ENCODE peak calls at places on chromosomes 11 and 22, in five cellular contexts. B, U, E, C and O are unnamed samples. For H3K4me1, the result is how much of the 10 kb centered on the place peaks cover.

GRCh38 chr11:47051217-47051616 is 114.7 kb downstream of the CSTPP1 start:
- DNase-seq in B (no peak), U (no peak), E (no peak), C (no peak), O (no peak)

GRCh38 chr11:73856001-73856663 is 20.5 kb downstream of the COA4 start:
- DNase-seq in B (no peak), U (no peak), E (no peak), C (no peak), O (no peak)

GRCh38 chr11:63375434-63375833 is 5.8 kb downstream of the SLC22A9 start:
- DNase-seq in B (no peak), U (no peak), E (no peak), C (no peak), O (no peak)

GRCh38 chr11:70464509-70465361 is 66.4 kb downstream of the CTTN start:
- DNase-seq in B (no peak), U (no peak), E (no peak), C (no peak), O (no peak)

GRCh38 chr22:29816980-29817379 is 21.1 kb downstream of the ASCC2 start:
- DNase-seq in B (no peak), U (no peak), E (no peak), C (no peak), O (no peak)

GRCh38 chr11:95520765-95521542 is 268.6 kb downstream of the FAM76B start:
- DNase-seq in B (no peak), U (no peak), E (no peak), C (no peak), O (no peak)

GRCh38 chr11:34331329-34331728 is 26.5 kb downstream of the ABTB2 start:
- DNase-seq in B (no peak), U (no peak), E (peak), C (no peak), O (no peak)

GRCh38 chr11:27012254-27012921 is 18.5 kb downstream of the FIBIN start:
- DNase-seq in B (no peak), U (no peak), E (peak), C (no peak), O (no peak)

GRCh38 chr22:40635940-40636379 is 559 bp downstream of the MRTFA start:
- DNase-seq in B (peak), U (peak), E (peak), C (no peak), O (no peak)

GRCh38 chr11:117505285-117505970 is 177.8 kb downstream of the CEP164 start:
- DNase-seq in B (no peak), U (no peak), E (no peak), C (no peak), O (no peak)

GRCh38 chr11:100557830-100558611 is 129.1 kb upstream of the ARHGAP42 start:
- DNase-seq in B (no peak), U (no peak), E (no peak), C (no peak), O (peak)

GRCh38 chr22:40747361-40747760 is 68.1 kb downstream of the MCHR1 start:
- DNase-seq in B (no peak), U (no peak), E (no peak), C (no peak), O (no peak)

GRCh38 chr11:35142481-35143207 is 3.7 kb downstream of the CD44 start:
- DNase-seq in B (no peak), U (no peak), E (peak), C (no peak), O (peak)

GRCh38 chr11:77175869-77176539 is 48.0 kb downstream of the MYO7A start:
- DNase-seq in B (no peak), U (peak), E (no peak), C (no peak), O (no peak)

GRCh38 chr11:70048279-70049024 is 29.7 kb upstream of the ANO1 start:
- DNase-seq in B (no peak), U (no peak), E (peak), C (no peak), O (no peak)

GRCh38 chr22:20431520-20432237 is 5.9 kb downstream of the SCARF2 start:
- DNase-seq in B (no peak), U (peak), E (no peak), C (no peak), O (no peak)

GRCh38 chr11:77560605-77561004 is 29.1 kb upstream of the AQP11 start:
- DNase-seq in B (no peak), U (no peak), E (no peak), C (no peak), O (no peak)

GRCh38 chr11:61961570-61962212 is 5.7 kb downstream of the FTH1 start:
- DNase-seq in B (peak), U (peak), E (peak), C (no peak), O (peak)

GRCh38 chr22:48893288-48894063 is 934.2 kb downstream of the BRD1 start:
- DNase-seq in B (no peak), U (no peak), E (peak), C (no peak), O (no peak)

GRCh38 chr22:31439805-31440204 is 40.4 kb downstream of the DRG1 start:
- DNase-seq in B (no peak), U (no peak), E (no peak), C (no peak), O (no peak)

GRCh38 chr11:47004595-47005033 is 68.1 kb downstream of the CSTPP1 start:
- DNase-seq in B (peak), U (peak), E (peak), C (no peak), O (peak)

GRCh38 chr11:61742391-61742790 is 10.0 kb upstream of the MYRF start:
- DNase-seq in B (no peak), U (no peak), E (peak), C (no peak), O (no peak)

GRCh38 chr11:60953781-60954180 is 1.8 kb upstream of the SLC15A3 start:
- DNase-seq in B (no peak), U (no peak), E (no peak), C (no peak), O (no peak)

GRCh38 chr11:4019891-4020290 is 74.7 kb upstream of the RRM1 start:
- DNase-seq in B (no peak), U (no peak), E (no peak), C (no peak), O (no peak)

GRCh38 chr11:59791639-59792038 is 18.9 kb downstream of the MRPL16 start:
- DNase-seq in B (no peak), U (no peak), E (no peak), C (no peak), O (no peak)

GRCh38 chr11:66708701-66709100 is 20.3 kb downstream of the SPTBN2 start:
- DNase-seq in B (no peak), U (no peak), E (no peak), C (no peak), O (no peak)

GRCh38 chr11:108592591-108593213 is 866 bp downstream of the EXPH5 start:
- DNase-seq in B (peak), U (no peak), E (peak), C (no peak), O (peak)

GRCh38 chr11:7892751-7893356 is 38.2 kb downstream of the OR10A6 start:
- DNase-seq in B (no peak), U (no peak), E (no peak), C (no peak), O (no peak)

GRCh38 chr11:69654660-69655478 is 13.9 kb downstream of the CCND1 start:
- DNase-seq in B (no peak), U (peak), E (peak), C (no peak), O (no peak)

GRCh38 chr22:50246242-50247175 is 1.7 kb upstream of the TUBGCP6 start:
- DNase-seq in B (no peak), U (no peak), E (no peak), C (no peak), O (no peak)

GRCh38 chr11:115199501-115199900 is 304.7 kb downstream of the CADM1 start:
- DNase-seq in B (no peak), U (no peak), E (no peak), C (no peak), O (no peak)

GRCh38 chr11:115539844-115540243 is 35.6 kb upstream of the CADM1 start:
- DNase-seq in B (no peak), U (no peak), E (no peak), C (no peak), O (no peak)

GRCh38 chr22:49928185-49928495 is 9.7 kb downstream of the CRELD2 start:
- DNase-seq in B (no peak), U (no peak), E (no peak), C (no peak), O (no peak)

GRCh38 chr11:116312560-116313340 is 460.0 kb downstream of the BUD13 start:
- DNase-seq in B (peak), U (peak), E (peak), C (no peak), O (peak)

GRCh38 chr11:115390441-115390840 is 113.8 kb downstream of the CADM1 start:
- DNase-seq in B (no peak), U (no peak), E (no peak), C (no peak), O (no peak)

GRCh38 chr22:23250424-23251363 is 70.4 kb downstream of the BCR start:
- DNase-seq in B (no peak), U (no peak), E (no peak), C (no peak), O (no peak)

GRCh38 chr22:42321908-42322561 is 51.6 kb upstream of the TCF20 start:
- DNase-seq in B (no peak), U (no peak), E (no peak), C (no peak), O (no peak)

GRCh38 chr11:134958870-134959269 is 546.8 kb upstream of the B3GAT1 start:
- DNase-seq in B (no peak), U (no peak), E (no peak), C (no peak), O (no peak)

GRCh38 chr22:39528681-39529486 is 3.7 kb downstream of the RPS19BP1 start:
- DNase-seq in B (peak), U (peak), E (peak), C (no peak), O (peak)
- H3K4me1 ChIP-seq in B (half or more), U (half or more), E (under half), C (under half), O (under half)

DNA sequence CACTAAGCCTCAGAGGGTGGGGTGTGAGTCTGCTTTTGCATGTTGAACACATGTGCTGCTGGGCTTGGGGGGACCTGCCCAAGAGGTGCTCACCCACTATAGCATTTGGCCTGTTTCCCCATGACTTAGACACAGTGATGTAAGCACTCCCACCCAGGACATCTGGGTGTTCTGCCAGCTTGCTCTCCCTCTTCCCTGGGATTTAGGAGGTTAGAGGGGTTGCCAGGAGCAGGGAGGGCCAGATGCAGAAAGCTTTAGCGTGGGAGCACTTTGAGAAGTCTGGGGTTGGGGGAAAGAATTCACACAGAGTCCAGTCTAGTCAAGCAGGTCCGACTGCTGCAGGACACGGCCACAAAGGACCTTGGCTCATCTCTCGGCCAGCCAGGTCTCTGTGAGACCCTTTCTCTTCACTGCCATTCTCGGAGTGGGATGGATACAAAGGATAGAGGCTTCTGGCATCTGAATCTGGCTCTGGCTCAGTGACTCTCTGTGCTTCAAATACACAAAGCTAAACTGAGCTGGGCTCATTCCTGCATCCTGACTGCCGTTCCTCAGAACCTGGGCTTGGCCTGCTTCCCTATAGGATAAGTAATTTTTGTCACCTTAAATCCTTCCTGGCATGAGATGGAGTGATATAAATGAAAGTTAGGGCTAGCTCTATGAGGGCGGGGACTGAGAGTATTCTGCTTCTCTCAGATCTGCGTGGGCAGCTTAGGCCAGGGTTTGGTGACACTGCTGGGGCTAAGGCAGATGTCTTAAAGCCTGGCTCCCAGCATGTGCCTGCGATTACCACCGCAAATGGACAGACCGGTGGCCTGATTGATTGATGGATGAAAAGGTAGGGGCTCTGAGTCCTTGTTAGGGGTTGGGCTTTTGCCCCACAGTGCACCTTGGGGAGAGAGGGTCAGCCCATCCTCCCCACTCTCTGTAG is 14.5 kb downstream of the USP2 start:
- DNase-seq in B (no peak), U (no peak), E (no peak), C (no peak), O (no peak)
- H3K4me1 ChIP-seq in B (half or more), U (half or more), E (under half), C (under half), O (under half)

GRCh38 chr11:64659417-64660144 is 63.4 kb downstream of the NRXN2 start:
- DNase-seq in B (no peak), U (no peak), E (no peak), C (no peak), O (no peak)

GRCh38 chr11:64661622-64662021 is 61.4 kb downstream of the NRXN2 start:
- DNase-seq in B (no peak), U (no peak), E (no peak), C (no peak), O (no peak)

GRCh38 chr11:64660205-64660604 is 62.8 kb downstream of the NRXN2 start:
- DNase-seq in B (no peak), U (no peak), E (no peak), C (no peak), O (no peak)

GRCh38 chr11:64661146-64661545 is 61.9 kb downstream of the NRXN2 start:
- DNase-seq in B (no peak), U (no peak), E (no peak), C (no peak), O (no peak)

GRCh38 chr11:64660706-64661105 is 62.3 kb downstream of the NRXN2 start:
- DNase-seq in B (no peak), U (no peak), E (no peak), C (no peak), O (no peak)
- H3K4me1 ChIP-seq in B (under half), U (under half), E (under half), C (under half), O (under half)

GRCh38 chr11:10452211-10452767 is 2.8 kb upstream of the AMPD3 start:
- DNase-seq in B (no peak), U (no peak), E (peak), C (no peak), O (no peak)

GRCh38 chr11:10451399-10452116 is 3.5 kb upstream of the AMPD3 start:
- DNase-seq in B (no peak), U (no peak), E (no peak), C (no peak), O (no peak)

GRCh38 chr11:10454902-10455631 is at the start of gene AMPD3:
- DNase-seq in B (no peak), U (peak), E (no peak), C (no peak), O (no peak)

GRCh38 chr11:10454506-10454901 is 560 bp upstream of the AMPD3 start:
- DNase-seq in B (no peak), U (no peak), E (no peak), C (no peak), O (no peak)

GRCh38 chr11:10453261-10453660 is 1.8 kb upstream of the AMPD3 start:
- DNase-seq in B (no peak), U (no peak), E (no peak), C (no peak), O (no peak)
- H3K4me1 ChIP-seq in B (under half), U (under half), E (under half), C (under half), O (under half)

DNA sequence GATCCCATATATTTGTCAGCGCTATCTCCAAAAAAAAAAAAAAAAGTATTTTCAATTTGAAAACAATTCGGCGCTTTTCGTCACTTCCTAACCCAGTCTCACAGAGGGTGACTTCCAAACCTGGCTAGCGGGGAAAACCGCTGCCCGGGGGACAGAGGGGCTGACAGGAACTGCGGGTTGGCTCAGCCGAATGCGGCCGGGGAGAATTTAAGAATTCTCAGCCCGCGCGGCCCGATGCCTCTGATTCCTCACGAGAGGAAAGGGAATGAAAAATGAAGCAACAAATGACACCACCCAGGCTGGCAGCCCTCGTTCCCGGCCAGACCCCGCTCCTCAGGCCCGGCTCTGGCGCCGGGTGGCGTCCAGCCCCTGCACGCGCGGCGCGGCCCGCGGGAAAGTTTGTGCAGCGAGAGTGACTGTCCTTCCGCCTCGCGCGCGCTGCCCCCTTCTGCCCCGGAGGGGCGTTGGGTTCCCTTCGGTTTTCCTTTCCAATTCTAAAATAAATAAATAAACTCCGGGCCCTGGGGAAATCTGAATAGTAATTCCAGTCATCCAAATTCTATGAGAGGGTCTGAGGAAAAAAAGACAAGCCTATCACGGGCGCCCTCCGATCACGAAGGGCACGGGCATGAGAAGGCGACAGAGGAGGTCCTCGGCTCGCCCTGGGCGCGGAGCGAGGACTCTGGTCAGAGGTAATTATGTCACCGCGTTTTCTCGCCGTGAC is 4.8 kb upstream of the PAX6 start:
- DNase-seq in B (no peak), U (no peak), E (no peak), C (no peak), O (no peak)
- H3K4me1 ChIP-seq in B (half or more), U (half or more), E (under half), C (under half), O (under half)

GRCh38 chr11:118610773-118611432 is 3.5 kb downstream of the PHLDB1 start:
- DNase-seq in B (peak), U (peak), E (peak), C (no peak), O (peak)

GRCh38 chr11:118615282-118615979 is 8.0 kb downstream of the PHLDB1 start:
- DNase-seq in B (no peak), U (no peak), E (no peak), C (peak), O (peak)

GRCh38 chr11:118615996-118616395 is 8.6 kb downstream of the PHLDB1 start:
- DNase-seq in B (no peak), U (no peak), E (no peak), C (no peak), O (no peak)

GRCh38 chr11:118612378-118612777 is 5.0 kb downstream of the PHLDB1 start:
- DNase-seq in B (no peak), U (peak), E (no peak), C (no peak), O (peak)

DNA sequence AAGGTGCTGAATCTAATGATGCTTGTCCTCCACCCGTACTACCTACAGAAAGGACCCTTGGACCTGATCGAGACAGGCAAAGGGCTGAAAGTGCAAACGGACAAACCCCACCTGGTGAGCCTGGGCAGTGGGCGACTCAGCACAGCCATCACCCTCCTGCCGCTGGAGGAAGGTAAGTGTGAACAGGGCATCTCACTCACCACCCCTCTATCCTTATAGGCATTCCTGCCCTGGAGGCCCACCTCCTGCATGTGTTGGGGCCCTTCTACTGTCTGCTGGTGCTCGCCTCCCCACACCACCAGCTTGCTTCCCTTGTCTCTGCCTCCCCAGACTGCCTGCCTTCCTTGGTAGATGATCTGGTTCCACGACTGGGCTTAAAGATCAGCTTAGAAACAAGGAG is 7.1 kb downstream of the PHLDB1 start:
- DNase-seq in B (no peak), U (no peak), E (no peak), C (no peak), O (peak)
- H3K4me1 ChIP-seq in B (half or more), U (under half), E (under half), C (under half), O (under half)

GRCh38 chr11:119262668-119263351 is 54.1 kb downstream of the MCAM start:
- DNase-seq in B (no peak), U (no peak), E (no peak), C (no peak), O (no peak)
- H3K4me1 ChIP-seq in B (under half), U (under half), E (under half), C (under half), O (under half)

GRCh38 chr22:46064236-46064965 is 85.9 kb upstream of the PPARA start:
- DNase-seq in B (peak), U (peak), E (no peak), C (no peak), O (no peak)

GRCh38 chr22:46061431-46062231 is 84.7 kb upstream of the WNT7B start:
- DNase-seq in B (peak), U (peak), E (no peak), C (no peak), O (peak)

GRCh38 chr22:46063861-46064235 is 86.5 kb upstream of the PPARA start:
- DNase-seq in B (peak), U (peak), E (no peak), C (no peak), O (peak)

GRCh38 chr22:46062232-46062615 is 85.3 kb upstream of the WNT7B start:
- DNase-seq in B (no peak), U (no peak), E (no peak), C (no peak), O (no peak)

GRCh38 chr22:46062971-46063631 is 86.1 kb upstream of the WNT7B start:
- DNase-seq in B (peak), U (peak), E (no peak), C (no peak), O (peak)
- H3K4me1 ChIP-seq in B (half or more), U (half or more), E (under half), C (under half), O (half or more)

DNA sequence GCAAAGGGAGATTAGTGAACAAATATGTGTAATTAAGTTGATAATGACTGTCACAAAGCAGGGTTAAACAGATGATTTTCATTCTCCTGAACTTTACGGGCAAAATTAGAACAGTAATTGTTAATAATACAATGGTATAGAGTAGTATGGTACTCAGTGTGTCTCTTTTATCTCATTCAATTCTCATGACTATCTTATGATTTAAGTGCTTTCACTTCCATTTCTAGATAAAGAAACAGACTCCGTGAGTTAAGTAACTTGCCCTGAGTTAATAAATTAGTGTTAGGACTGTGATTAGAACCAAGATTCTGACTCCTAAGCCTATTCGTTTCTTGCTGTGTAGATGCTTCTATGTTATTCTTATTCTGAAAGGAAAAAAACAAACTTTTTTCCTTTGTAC is 22.0 kb downstream of the PIH1D2 start:
- DNase-seq in B (no peak), U (no peak), E (no peak), C (no peak), O (no peak)
- H3K4me1 ChIP-seq in B (under half), U (under half), E (under half), C (under half), O (under half)